ENCODE peak calls at places on chromosome 2, in eight cellular contexts. Z, V, L, S, M, D, R and C are unnamed samples.

GRCh38 chr2:237165405-237166276 is 80.0 kb downstream of the COPS8 start:
- DNase-seq in V (no peak), M (peak; percentile 48), L (no peak), S (no peak), R (peak; percentile 62), D (no peak), Z (no peak), C (no peak)

GRCh38 chr2:240237609-240238151 is 97.2 kb upstream of the OTOS start:
- DNase-seq in D (peak; percentile 52), L (no peak), R (peak; percentile 69), V (peak; percentile 18), S (no peak), M (no peak), Z (no peak), C (no peak)

GRCh38 chr2:7572460-7572859 is 655.2 kb downstream of the RNF144A start:
- DNase-seq in M (no peak), Z (no peak), V (no peak), R (no peak), L (no peak), S (no peak), D (no peak), C (no peak)

GRCh38 chr2:383888-384287 is 96.0 kb upstream of the ALKAL2 start:
- DNase-seq in Z (no peak), L (no peak), R (no peak), V (no peak), M (no peak), D (no peak), S (no peak), C (no peak)

GRCh38 chr2:112924855-112925254 is 13.9 kb downstream of the IL37 start:
- DNase-seq in Z (no peak), M (no peak), S (no peak), V (no peak), R (no peak), L (no peak), D (no peak), C (no peak)

GRCh38 chr2:18777250-18777812 is 188.0 kb upstream of the NT5C1B start:
- DNase-seq in S (no peak), Z (no peak), V (no peak), M (no peak), L (no peak), D (no peak), R (no peak), C (no peak)

GRCh38 chr2:42770288-42771131 is 6.6 kb upstream of the OXER1 start:
- DNase-seq in L (no peak), S (no peak), R (peak; percentile 29), V (peak; percentile 24), Z (peak; percentile 87), D (peak; percentile 69), M (peak; percentile 69), C (no peak)

GRCh38 chr2:194443926-194444325 is 1213.1 kb upstream of the SLC39A10 start:
- DNase-seq in Z (no peak), D (no peak), L (no peak), V (no peak), S (no peak), R (no peak), M (no peak), C (no peak)

DNA sequence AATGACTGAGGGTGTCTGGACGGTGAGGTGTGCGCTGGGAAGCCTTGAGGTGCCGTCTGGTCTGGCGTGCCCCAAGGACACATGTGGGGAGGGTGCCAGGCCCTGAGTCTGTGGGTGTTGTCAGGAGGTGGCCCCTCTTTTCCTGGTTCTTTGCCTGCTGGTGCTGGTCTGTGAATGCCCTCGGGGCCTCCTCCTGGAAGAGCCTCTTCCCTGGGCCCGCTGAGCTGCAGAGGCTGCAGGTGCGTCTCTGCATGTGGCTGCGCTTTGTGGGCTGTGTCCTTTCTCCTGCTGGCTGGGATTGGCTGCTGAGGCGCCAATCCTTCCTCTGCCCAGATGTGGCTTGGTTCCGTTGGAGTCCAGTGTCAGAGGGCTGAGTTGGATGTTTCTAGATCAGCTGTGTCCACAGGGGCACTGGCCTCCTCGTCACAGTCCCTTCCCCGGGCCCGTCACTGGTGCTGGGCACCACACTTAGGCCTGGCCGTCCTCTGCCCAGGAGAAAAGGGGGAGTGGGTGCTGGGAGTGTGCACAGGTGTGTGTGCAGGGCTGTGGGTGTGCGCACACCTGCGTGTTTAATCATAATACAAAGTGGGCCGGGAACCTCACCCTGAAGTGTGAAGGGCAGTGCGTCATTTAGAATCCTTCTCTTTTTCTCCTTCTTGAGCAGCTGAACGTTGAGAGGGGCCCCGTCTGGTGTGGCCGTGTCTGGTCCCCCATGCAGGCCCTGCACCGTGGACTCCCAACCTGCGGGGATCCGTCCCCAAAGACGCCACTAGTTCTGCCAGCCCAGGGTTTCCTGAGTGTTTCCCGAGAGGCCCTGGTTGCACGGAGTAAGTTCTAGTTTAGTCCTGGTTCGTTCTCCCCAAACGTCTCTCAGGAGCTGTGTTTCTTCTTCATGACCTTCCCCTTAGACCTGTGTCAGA is 35.5 kb downstream of the RTP5 start:
- DNase-seq in L (no peak), R (no peak), S (no peak), V (no peak), M (no peak), Z (no peak), D (no peak), C (no peak)
- H3K27me3 ChIP-seq in L (peaks cover 2% of the 10 kb centered on the region), R (peaks cover 3% of the 10 kb centered on the region), S (no peaks in the 10 kb centered on the region), V (peaks cover 7% of the 10 kb centered on the region), M (no peaks in the 10 kb centered on the region), Z (no peaks in the 10 kb centered on the region), D (no peaks in the 10 kb centered on the region), C (no peaks in the 10 kb centered on the region)

DNA sequence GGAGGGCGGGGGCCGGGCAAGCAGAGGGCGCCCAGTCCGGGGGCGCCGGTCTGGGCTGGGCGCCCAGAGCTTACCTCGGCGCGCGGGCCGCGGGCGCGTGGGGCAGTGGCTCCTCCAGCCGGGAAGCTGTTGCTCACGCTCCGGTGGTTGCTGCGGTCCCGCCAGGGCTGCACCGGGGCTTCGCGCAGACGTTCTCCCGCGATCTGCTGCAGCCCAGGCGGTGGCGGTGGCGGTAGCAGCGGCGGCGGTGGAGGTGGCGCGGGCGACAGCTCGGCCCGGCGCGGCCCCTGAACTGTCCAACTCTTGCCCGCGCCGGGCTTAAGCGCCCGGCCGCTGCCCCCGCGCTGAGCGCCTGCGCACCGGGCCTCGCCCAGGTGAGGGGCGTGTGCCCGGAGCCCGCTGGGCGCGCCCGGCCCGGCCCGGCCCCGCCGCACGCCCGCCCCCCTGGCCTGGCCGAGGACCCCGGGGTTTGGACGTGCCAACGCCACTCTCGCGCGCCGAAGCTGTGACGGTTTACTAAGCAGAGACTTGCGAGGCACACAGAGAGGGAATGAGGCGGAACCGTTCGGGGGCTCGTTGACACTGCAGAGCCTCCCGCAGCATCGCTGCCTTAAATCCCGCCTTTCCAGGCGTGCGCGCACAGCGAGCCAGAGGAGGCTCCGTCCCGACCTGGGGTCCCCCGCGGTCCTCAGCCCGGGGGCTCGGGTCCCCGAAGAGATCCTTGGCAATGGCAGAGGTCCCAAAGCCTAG is at the start of gene ZNF385B:
- DNase-seq in S (peak; percentile 13), L (no peak), D (peak; percentile 63), V (no peak), R (peak; percentile 15), M (no peak), Z (no peak), C (no peak)
- H3K4me3 ChIP-seq in S (peak within 1 kb of the TSS; percentile 26), L (peak within 1 kb of the TSS; percentile 44), D (peak within 1 kb of the TSS; percentile 13), V (peak within 1 kb of the TSS; percentile 64), R (peak within 1 kb of the TSS; percentile 69), M (no peak within 1 kb of the TSS), Z (no peak within 1 kb of the TSS), C (peak within 1 kb of the TSS; percentile 38)

GRCh38 chr2:144518744-144519596 is 949 bp downstream of the ZEB2 start:
- DNase-seq in Z (peak; percentile 81), L (no peak), R (peak; percentile 35), M (no peak), S (no peak), D (no peak), V (no peak), C (no peak)
- H3K27me3 ChIP-seq in Z (no peaks in the 10 kb centered on the region), L (no peaks in the 10 kb centered on the region), R (no peaks in the 10 kb centered on the region), M (no peaks in the 10 kb centered on the region), S (peaks cover 9% of the 10 kb centered on the region), D (peaks cover 99% of the 10 kb centered on the region), V (no peaks in the 10 kb centered on the region), C (peaks cover 84% of the 10 kb centered on the region)

GRCh38 chr2:120315367-120316033 is 30.4 kb upstream of the INHBB start:
- DNase-seq in Z (no peak), S (no peak), D (no peak), R (no peak), V (no peak), L (no peak), M (no peak), C (no peak)

GRCh38 chr2:120312076-120312475 is 33.9 kb upstream of the INHBB start:
- DNase-seq in M (no peak), D (no peak), V (no peak), L (no peak), R (no peak), S (no peak), Z (no peak), C (no peak)

GRCh38 chr2:120312861-120313694 is 32.9 kb upstream of the INHBB start:
- DNase-seq in D (peak; percentile 87), L (peak; percentile 22), Z (peak; percentile 89), V (peak; percentile 76), S (peak; percentile 64), R (peak; percentile 86), M (peak; percentile 67), C (no peak)

GRCh38 chr2:120314656-120315366 is 31.1 kb upstream of the INHBB start:
- DNase-seq in D (no peak), R (no peak), V (no peak), M (no peak), L (no peak), Z (no peak), S (no peak), C (no peak)

GRCh38 chr2:120313695-120314615 is 32.0 kb upstream of the INHBB start:
- DNase-seq in R (no peak), L (no peak), S (no peak), D (no peak), Z (no peak), V (no peak), M (no peak), C (no peak)
- H3K4me3 ChIP-seq in R (peak overlapping the region; percentile 77), L (peak overlapping the region; percentile 40), S (no peak overlapping the region), D (no peak overlapping the region), Z (no peak overlapping the region), V (peak overlapping the region; percentile 53), M (no peak overlapping the region), C (peak overlapping the region; percentile 25)

GRCh38 chr2:176074919-176075425 is 8.8 kb downstream of the EVX2 start:
- DNase-seq in L (no peak), S (no peak), V (no peak), M (no peak), D (no peak), Z (no peak), R (no peak), C (no peak)
- H3K27me3 ChIP-seq in L (peaks cover 18% of the 10 kb centered on the region), S (peaks cover 5% of the 10 kb centered on the region), V (peaks cover 90% of the 10 kb centered on the region), M (peaks cover 13% of the 10 kb centered on the region), D (peaks cover 100% of the 10 kb centered on the region), Z (no peaks in the 10 kb centered on the region), R (peaks cover 65% of the 10 kb centered on the region), C (peaks cover 56% of the 10 kb centered on the region)

DNA sequence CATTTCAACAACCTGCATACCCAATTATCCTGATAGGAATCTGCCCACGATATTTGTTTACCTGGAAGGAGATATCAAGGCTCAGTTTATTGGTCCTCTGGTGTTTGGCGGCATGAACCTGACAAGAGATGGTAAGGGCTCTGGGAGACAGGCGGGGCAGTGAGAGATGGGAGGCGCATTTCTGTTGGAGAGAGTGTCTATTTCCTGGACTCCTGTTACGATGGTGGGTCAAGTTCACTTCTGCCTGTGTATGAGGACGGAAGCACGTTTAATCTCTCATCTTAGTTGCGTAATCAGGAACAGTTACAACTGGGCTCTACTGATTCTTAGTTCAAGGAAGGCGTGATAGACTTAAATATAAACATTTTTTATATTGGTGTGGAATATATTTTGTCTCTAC is 8.9 kb downstream of the PDCL3 start:
- DNase-seq in R (peak; percentile 25), D (no peak), V (no peak), S (no peak), Z (no peak), M (no peak), L (no peak), C (no peak)
- H3K4me3 ChIP-seq in R (no peak overlapping the region), D (no peak overlapping the region), V (no peak overlapping the region), S (no peak overlapping the region), Z (no peak overlapping the region), M (no peak overlapping the region), L (no peak overlapping the region), C (no peak overlapping the region)

GRCh38 chr2:74440005-74440377 is 1.7 kb downstream of the RTKN start:
- DNase-seq in M (peak; percentile 30), S (no peak), V (no peak), R (peak; percentile 61), Z (no peak), L (no peak), D (peak; percentile 89), C (no peak)
- H3K27me3 ChIP-seq in M (no peaks in the 10 kb centered on the region), S (no peaks in the 10 kb centered on the region), V (no peaks in the 10 kb centered on the region), R (no peaks in the 10 kb centered on the region), Z (no peaks in the 10 kb centered on the region), L (peaks cover 10% of the 10 kb centered on the region), D (peaks cover 27% of the 10 kb centered on the region), C (no peaks in the 10 kb centered on the region)